ENCODE peak calls at places on chromosomes 4 and X, in four cellular contexts. One of them, this sample, is unnamed.

GRCh38 chrX:108020631-108021030 is 24.2 kb upstream of the VSIG1 start:
- DNase-seq in AG04450: no peak
- DNase-seq in suprapubic skin: no peak
- DNase-seq in WERI-Rb-1: no peak
- DNase-seq in this sample: no peak

GRCh38 chr4:88831063-88831462 is 133.4 kb upstream of the NAP1L5 start:
- DNase-seq in suprapubic skin: no peak
- DNase-seq in WERI-Rb-1: no peak
- DNase-seq in AG04450: no peak
- DNase-seq in this sample: no peak

GRCh38 chr4:2320152-2320551 is 58.2 kb upstream of the MXD4 start:
- DNase-seq in WERI-Rb-1: no peak
- DNase-seq in suprapubic skin: peak
- DNase-seq in AG04450: no peak
- DNase-seq in this sample: no peak

GRCh38 chr4:143381171-143382118 is 44.8 kb downstream of the GAB1 start:
- DNase-seq in AG04450: peak
- DNase-seq in suprapubic skin: no peak
- DNase-seq in WERI-Rb-1: no peak
- DNase-seq in this sample: peak

GRCh38 chr4:25926473-25926872 is 12.5 kb downstream of the SMIM20 start:
- DNase-seq in WERI-Rb-1: peak
- DNase-seq in suprapubic skin: no peak
- DNase-seq in AG04450: no peak
- DNase-seq in this sample: no peak

GRCh38 chr4:37780444-37781133 is 45.9 kb upstream of the PGM2 start:
- DNase-seq in WERI-Rb-1: no peak
- DNase-seq in suprapubic skin: no peak
- DNase-seq in AG04450: no peak
- DNase-seq in this sample: no peak

GRCh38 chr4:113288691-113289090 is 239.2 kb downstream of the ANK2 start:
- DNase-seq in AG04450: no peak
- DNase-seq in WERI-Rb-1: no peak
- DNase-seq in suprapubic skin: no peak
- DNase-seq in this sample: no peak

GRCh38 chrX:142663330-142664095 is 362.2 kb upstream of the SPANXN4 start:
- DNase-seq in AG04450: no peak
- DNase-seq in suprapubic skin: no peak
- DNase-seq in WERI-Rb-1: no peak
- DNase-seq in this sample: no peak

GRCh38 chr4:77078401-77078800 is 2.6 kb upstream of the CCNI start:
- DNase-seq in AG04450: no peak
- DNase-seq in WERI-Rb-1: no peak
- DNase-seq in suprapubic skin: no peak
- DNase-seq in this sample: no peak

GRCh38 chr4:1576961-1577814 is 106.9 kb downstream of the FAM53A start:
- DNase-seq in suprapubic skin: no peak
- DNase-seq in AG04450: no peak
- DNase-seq in WERI-Rb-1: no peak
- DNase-seq in this sample: no peak

GRCh38 chr4:72505314-72505744 is 63.7 kb downstream of the ADAMTS3 start:
- DNase-seq in WERI-Rb-1: peak
- DNase-seq in suprapubic skin: no peak
- DNase-seq in AG04450: peak
- DNase-seq in this sample: peak

GRCh38 chr4:7978907-7979651 is 39.4 kb upstream of the AFAP1 start:
- DNase-seq in suprapubic skin: no peak
- DNase-seq in WERI-Rb-1: no peak
- DNase-seq in AG04450: no peak
- DNase-seq in this sample: no peak

GRCh38 chrX:68695206-68695845 is 47.9 kb downstream of the STARD8 start:
- DNase-seq in WERI-Rb-1: no peak
- DNase-seq in AG04450: no peak
- DNase-seq in suprapubic skin: no peak
- DNase-seq in this sample: no peak

GRCh38 chr4:182113774-182114173 is 129.4 kb upstream of the TENM3 start:
- DNase-seq in suprapubic skin: no peak
- DNase-seq in AG04450: no peak
- DNase-seq in WERI-Rb-1: no peak
- DNase-seq in this sample: no peak

GRCh38 chr4:47598896-47599295 is 113.8 kb downstream of the ATP10D start:
- DNase-seq in WERI-Rb-1: no peak
- DNase-seq in suprapubic skin: no peak
- DNase-seq in AG04450: no peak
- DNase-seq in this sample: no peak

GRCh38 chr4:38782452-38783108 is at the start of gene TLR10:
- DNase-seq in WERI-Rb-1: peak
- DNase-seq in suprapubic skin: no peak
- DNase-seq in AG04450: peak
- DNase-seq in this sample: no peak

GRCh38 chrX:2819345-2820130 is 9.2 kb upstream of the GYG2 start:
- DNase-seq in AG04450: no peak
- DNase-seq in suprapubic skin: no peak
- DNase-seq in WERI-Rb-1: peak
- DNase-seq in this sample: no peak

GRCh38 chr4:174036563-174036962 is 246.9 kb downstream of the FBXO8 start:
- DNase-seq in AG04450: no peak
- DNase-seq in suprapubic skin: no peak
- DNase-seq in WERI-Rb-1: no peak
- DNase-seq in this sample: no peak

GRCh38 chr4:146654648-146654975 is 15.9 kb downstream of the POU4F2 start:
- DNase-seq in WERI-Rb-1: no peak
- DNase-seq in AG04450: no peak
- DNase-seq in suprapubic skin: no peak
- DNase-seq in this sample: no peak
- H3K4me3 ChIP-seq in WERI-Rb-1: peak
- H3K4me3 ChIP-seq in AG04450: peak
- H3K4me3 ChIP-seq in suprapubic skin: peak
- H3K4me3 ChIP-seq in this sample: peak

GRCh38 chr4:41214158-41215146 is at the start of gene APBB2:
- DNase-seq in suprapubic skin: peak
- DNase-seq in AG04450: peak
- DNase-seq in WERI-Rb-1: peak
- DNase-seq in this sample: peak
- TF ChIP-seq CTCF in suprapubic skin: peak
- TF ChIP-seq CTCF in AG04450: peak
- TF ChIP-seq CTCF in WERI-Rb-1: peak
- TF ChIP-seq CTCF in this sample: peak

GRCh38 chrX:138710866-138711331 is 618 bp downstream of the FGF13 start:
- DNase-seq in WERI-Rb-1: no peak
- DNase-seq in suprapubic skin: no peak
- DNase-seq in AG04450: no peak
- DNase-seq in this sample: no peak

GRCh38 chrX:138710311-138710791 is 1.2 kb downstream of the FGF13 start:
- DNase-seq in AG04450: no peak
- DNase-seq in WERI-Rb-1: no peak
- DNase-seq in suprapubic skin: no peak
- DNase-seq in this sample: no peak

GRCh38 chrX:138708268-138708667 is 3.2 kb downstream of the FGF13 start:
- DNase-seq in WERI-Rb-1: no peak
- DNase-seq in suprapubic skin: no peak
- DNase-seq in AG04450: no peak
- DNase-seq in this sample: no peak

GRCh38 chrX:138711399-138712347 is at the start of gene FGF13:
- DNase-seq in AG04450: no peak
- DNase-seq in suprapubic skin: peak
- DNase-seq in WERI-Rb-1: no peak
- DNase-seq in this sample: no peak

DNA sequence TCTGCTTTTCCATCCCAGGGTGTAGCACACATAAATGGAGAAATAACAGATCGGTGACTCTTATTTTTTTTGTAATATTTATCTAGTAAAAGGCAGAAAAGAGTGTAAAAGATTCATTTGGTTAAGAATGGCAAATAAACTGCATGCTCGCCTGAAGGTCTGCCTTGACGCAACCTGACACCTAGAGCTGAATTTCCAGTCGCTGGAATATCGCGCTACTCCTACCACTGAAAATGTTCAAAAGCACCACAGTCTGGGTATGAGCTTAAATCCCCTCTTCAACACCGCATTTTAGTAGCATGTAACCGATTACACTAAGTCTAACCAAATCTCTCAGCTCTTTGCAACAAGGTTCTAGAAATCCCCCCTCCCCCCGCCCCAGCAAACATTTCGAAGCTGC is 1.6 kb downstream of the FGF13 start:
- DNase-seq in suprapubic skin: no peak
- DNase-seq in AG04450: no peak
- DNase-seq in WERI-Rb-1: no peak
- DNase-seq in this sample: no peak
- H3K4me3 ChIP-seq in suprapubic skin: peak
- H3K4me3 ChIP-seq in AG04450: no peak
- H3K4me3 ChIP-seq in WERI-Rb-1: no peak
- H3K4me3 ChIP-seq in this sample: no peak

GRCh38 chrX:8848921-8849320 is 47.7 kb upstream of the FAM9A start:
- DNase-seq in AG04450: no peak
- DNase-seq in WERI-Rb-1: no peak
- DNase-seq in suprapubic skin: no peak
- DNase-seq in this sample: peak

GRCh38 chrX:8846271-8846670 is 45.1 kb upstream of the FAM9A start:
- DNase-seq in AG04450: no peak
- DNase-seq in WERI-Rb-1: no peak
- DNase-seq in suprapubic skin: no peak
- DNase-seq in this sample: peak

GRCh38 chrX:8849462-8849861 is 48.3 kb upstream of the FAM9A start:
- DNase-seq in WERI-Rb-1: no peak
- DNase-seq in AG04450: no peak
- DNase-seq in suprapubic skin: no peak
- DNase-seq in this sample: no peak

GRCh38 chrX:8851487-8851886 is 50.3 kb upstream of the FAM9A start:
- DNase-seq in WERI-Rb-1: no peak
- DNase-seq in suprapubic skin: no peak
- DNase-seq in AG04450: no peak
- DNase-seq in this sample: no peak

DNA sequence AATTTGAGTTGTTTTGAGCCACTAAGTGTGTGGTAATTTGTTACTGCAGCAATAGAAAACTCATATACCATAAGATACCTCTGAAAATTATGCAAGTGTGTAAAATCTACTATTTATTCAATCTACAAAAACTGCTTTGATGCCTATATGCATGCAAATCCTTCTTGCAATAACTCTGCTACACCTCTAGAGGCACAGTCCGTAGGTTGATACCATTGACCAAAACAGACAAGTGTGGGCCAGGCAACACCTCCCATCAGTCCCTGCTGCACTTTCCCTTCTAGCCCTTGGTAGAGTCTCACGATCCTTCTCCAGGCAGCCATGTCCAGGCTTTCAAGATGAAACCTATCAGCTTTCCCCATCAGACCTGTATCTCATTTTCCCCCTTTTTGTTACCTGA is 48.8 kb upstream of the FAM9A start:
- DNase-seq in AG04450: no peak
- DNase-seq in suprapubic skin: no peak
- DNase-seq in WERI-Rb-1: no peak
- DNase-seq in this sample: no peak
- TF ChIP-seq CTCF in AG04450: no peak
- TF ChIP-seq CTCF in suprapubic skin: no peak
- TF ChIP-seq CTCF in WERI-Rb-1: peak
- TF ChIP-seq CTCF in this sample: peak

DNA sequence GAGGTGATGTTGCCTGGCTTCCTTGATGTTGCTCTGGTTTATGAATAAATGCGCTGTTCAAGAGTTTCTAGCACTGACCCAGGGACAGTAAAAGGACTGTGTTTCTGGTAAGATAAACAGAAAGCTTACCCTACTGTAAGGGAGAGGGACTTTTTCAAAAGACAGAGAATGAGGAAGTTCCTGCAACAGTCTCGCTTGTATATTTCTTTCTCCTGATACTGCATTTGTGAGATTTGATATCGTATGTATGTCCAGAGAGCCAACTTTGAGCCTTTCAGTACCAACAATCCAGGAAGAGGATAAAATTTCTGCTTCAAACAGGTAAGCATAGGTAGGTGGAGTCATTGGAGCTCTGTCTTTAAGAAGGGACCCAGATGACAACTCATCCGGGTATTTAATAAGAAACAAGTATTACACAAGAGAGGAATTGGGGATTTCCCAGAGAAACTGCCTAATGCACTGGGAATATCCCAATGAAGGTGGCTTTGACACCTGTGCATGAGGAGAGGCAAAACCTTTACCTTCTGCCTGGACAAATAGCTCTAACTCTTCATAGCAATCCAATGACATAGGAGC is 771 bp downstream of the DAPP1 start:
- DNase-seq in WERI-Rb-1: no peak
- DNase-seq in AG04450: no peak
- DNase-seq in suprapubic skin: no peak
- DNase-seq in this sample: no peak
- H3K4me3 ChIP-seq in WERI-Rb-1: no peak
- H3K4me3 ChIP-seq in AG04450: no peak
- H3K4me3 ChIP-seq in suprapubic skin: peak
- H3K4me3 ChIP-seq in this sample: no peak

GRCh38 chr4:21792736-21793135 is 155.8 kb downstream of the KCNIP4 start:
- DNase-seq in WERI-Rb-1: no peak
- DNase-seq in AG04450: no peak
- DNase-seq in suprapubic skin: no peak
- DNase-seq in this sample: no peak

GRCh38 chr4:21795091-21795490 is 153.5 kb downstream of the KCNIP4 start:
- DNase-seq in suprapubic skin: no peak
- DNase-seq in AG04450: no peak
- DNase-seq in WERI-Rb-1: no peak
- DNase-seq in this sample: no peak

GRCh38 chr4:21790437-21791029 is 158.0 kb downstream of the KCNIP4 start:
- DNase-seq in AG04450: no peak
- DNase-seq in WERI-Rb-1: no peak
- DNase-seq in suprapubic skin: no peak
- DNase-seq in this sample: no peak
- TF ChIP-seq CTCF in AG04450: peak
- TF ChIP-seq CTCF in WERI-Rb-1: peak
- TF ChIP-seq CTCF in suprapubic skin: no peak
- TF ChIP-seq CTCF in this sample: peak

DNA sequence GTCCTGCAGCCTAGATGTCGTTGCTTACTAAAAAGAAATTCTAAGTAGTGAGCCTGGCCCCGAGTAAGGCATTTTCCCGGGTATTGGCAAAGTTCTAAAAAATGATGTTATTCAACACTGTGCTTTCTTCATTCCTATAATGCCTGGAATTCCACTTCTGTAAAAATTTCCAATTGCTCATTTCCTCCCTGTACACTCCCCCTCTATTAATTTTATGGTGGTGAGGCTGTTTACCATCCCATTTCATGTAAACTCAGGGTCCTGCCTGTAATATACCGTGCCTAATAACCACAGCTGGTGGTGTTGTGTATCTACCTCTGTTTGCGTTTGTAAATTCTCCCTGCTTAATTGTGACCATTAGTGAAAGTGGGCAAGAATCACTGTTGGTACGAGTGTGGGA is 14.3 kb downstream of the BST1 start:
- DNase-seq in AG04450: no peak
- DNase-seq in WERI-Rb-1: no peak
- DNase-seq in suprapubic skin: no peak
- DNase-seq in this sample: no peak
- H3K4me3 ChIP-seq in AG04450: no peak
- H3K4me3 ChIP-seq in WERI-Rb-1: no peak
- H3K4me3 ChIP-seq in suprapubic skin: no peak
- H3K4me3 ChIP-seq in this sample: no peak